ENCODE peak calls at places on chromosomes 2 and 18, in eight cellular contexts. Z, H, C, J, F, L, I and O are unnamed samples.

GRCh38 chr18:34153711-34154110 is 71.0 kb downstream of the NOL4 start:
- DNase-seq in Z (peak), H (no peak), C (no peak), J (no peak), F (no peak), L (no peak), I (no peak), O (no peak)

GRCh38 chr18:77168666-77169358 is 36.2 kb upstream of the MBP start:
- DNase-seq in Z (no peak), H (no peak), C (no peak), J (no peak), F (no peak), L (no peak), I (no peak), O (no peak)

GRCh38 chr2:79389475-79389874 is 123.4 kb upstream of the CTNNA2 start:
- DNase-seq in Z (no peak), H (no peak), C (no peak), J (no peak), F (no peak), L (no peak), I (no peak), O (no peak)

GRCh38 chr18:7658701-7659100 is 91.6 kb downstream of the PTPRM start:
- DNase-seq in Z (no peak), H (no peak), C (no peak), J (no peak), F (no peak), L (no peak), I (no peak), O (peak)

GRCh38 chr2:9714630-9715214 is 83.9 kb upstream of the YWHAQ start:
- DNase-seq in Z (no peak), H (peak), C (no peak), J (peak), F (peak), L (no peak), I (peak), O (no peak)

GRCh38 chr2:187900023-187900422 is 345.8 kb upstream of the TFPI start:
- DNase-seq in Z (no peak), H (no peak), C (no peak), J (no peak), F (no peak), L (no peak), I (no peak), O (peak)

GRCh38 chr2:231170058-231170457 is 28.4 kb upstream of the ARMC9 start:
- DNase-seq in Z (peak), H (no peak), C (no peak), J (no peak), F (no peak), L (no peak), I (no peak), O (no peak)

GRCh38 chr2:200454839-200455801 is 54.7 kb downstream of the KCTD18 start:
- DNase-seq in Z (no peak), H (no peak), C (no peak), J (no peak), F (no peak), L (no peak), I (no peak), O (peak)

GRCh38 chr2:221677688-221678087 is 105.6 kb upstream of the EPHA4 start:
- DNase-seq in Z (no peak), H (no peak), C (no peak), J (no peak), F (no peak), L (no peak), I (no peak), O (no peak)

GRCh38 chr2:118614856-118615255 is 232.6 kb downstream of the EN1 start:
- DNase-seq in Z (peak), H (no peak), C (no peak), J (no peak), F (no peak), L (no peak), I (no peak), O (no peak)

DNA sequence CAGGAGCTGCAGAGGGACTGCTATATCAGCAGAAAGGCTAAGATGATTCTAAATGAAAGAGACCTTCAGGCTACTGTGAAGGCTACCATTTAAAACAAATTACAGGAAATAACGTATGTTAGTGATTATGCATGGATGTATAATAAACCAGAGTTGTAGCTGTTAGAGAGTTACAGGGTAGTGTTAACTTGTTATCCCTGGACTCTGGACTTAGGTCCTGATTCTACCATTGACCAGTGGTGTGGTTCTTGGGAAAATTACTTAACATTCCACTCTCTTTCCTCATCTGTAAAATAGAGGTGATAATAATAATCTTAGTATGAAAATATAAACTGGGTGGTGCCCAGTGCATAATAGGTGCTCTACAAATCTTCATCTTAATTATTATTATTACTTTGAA is 22.2 kb downstream of the LAMA3 start:
- DNase-seq in Z (no peak), H (no peak), C (no peak), J (no peak), F (no peak), L (no peak), I (no peak), O (no peak)
- H3K4me3 ChIP-seq in Z (no peak), H (no peak), C (no peak), J (no peak), F (no peak), L (no peak), I (no peak), O (no peak)

DNA sequence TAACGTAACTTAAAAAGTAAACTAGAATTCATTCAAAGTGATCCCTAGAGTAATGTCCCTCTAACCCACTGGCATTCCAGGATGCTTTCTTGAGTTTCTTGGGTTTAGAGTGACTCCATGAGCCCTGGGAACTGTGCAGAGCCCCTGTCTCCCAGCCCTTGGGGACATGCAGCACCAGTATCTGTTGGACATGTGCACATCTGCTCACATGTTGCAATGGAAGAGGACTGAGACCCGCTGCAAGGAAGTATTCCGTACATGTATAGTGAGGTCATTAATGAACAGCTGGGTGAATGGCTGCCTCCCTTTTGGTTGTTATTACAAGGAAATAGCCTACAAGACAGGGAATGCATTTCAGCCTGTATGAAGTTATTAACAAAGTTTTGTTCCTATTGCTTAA is 87.7 kb downstream of the FAM210A start:
- DNase-seq in Z (no peak), H (no peak), C (no peak), J (no peak), F (peak), L (no peak), I (no peak), O (no peak)
- H3K4me3 ChIP-seq in Z (no peak), H (no peak), C (no peak), J (no peak), F (no peak), L (no peak), I (no peak), O (no peak)

GRCh38 chr18:30806823-30807222 is 235.7 kb downstream of the DSC3 start:
- DNase-seq in Z (no peak), H (no peak), C (no peak), J (no peak), F (no peak), L (no peak), I (no peak), O (no peak)
- H3K4me3 ChIP-seq in Z (no peak), H (no peak), C (no peak), J (no peak), F (no peak), L (no peak), I (no peak), O (no peak)

DNA sequence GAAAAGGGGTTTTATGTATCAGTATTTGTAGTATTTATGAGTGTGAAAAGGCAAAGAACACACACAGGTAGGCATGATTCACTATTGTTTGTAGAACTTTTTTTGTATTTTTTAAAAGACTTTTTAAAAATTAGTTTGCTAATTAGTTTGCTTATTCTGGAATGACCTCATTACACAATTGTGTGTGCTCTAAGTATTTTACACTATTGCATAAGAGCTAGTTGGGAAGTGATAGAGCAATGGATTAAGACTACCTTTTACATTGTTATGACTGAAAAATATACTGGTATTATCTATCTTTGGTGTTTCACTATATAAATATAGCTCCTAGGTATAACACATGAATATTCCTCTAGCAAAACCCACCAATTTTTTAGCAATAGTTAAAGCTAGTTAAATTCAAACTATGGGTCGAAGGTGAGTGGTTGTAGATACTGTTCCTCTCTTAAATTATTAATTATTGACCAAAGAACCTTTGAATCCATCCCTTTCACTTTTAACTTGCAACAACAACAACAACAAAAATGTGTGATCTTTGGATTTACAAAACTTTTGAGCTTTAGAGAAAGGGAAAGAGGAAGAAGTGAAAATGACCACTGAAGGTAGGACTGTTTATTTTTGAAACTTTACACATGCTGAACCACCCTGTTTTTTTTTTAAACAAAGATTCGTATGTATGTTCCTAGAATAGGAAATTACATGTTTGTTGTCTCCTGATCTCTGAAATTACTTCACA is 18.7 kb downstream of the ITPRID2 start:
- DNase-seq in Z (no peak), H (no peak), C (no peak), J (no peak), F (no peak), L (no peak), I (no peak), O (no peak)
- H3K4me3 ChIP-seq in Z (no peak), H (no peak), C (no peak), J (no peak), F (no peak), L (no peak), I (no peak), O (no peak)

GRCh38 chr2:63050916-63051794 is 525 bp downstream of the OTX1 start:
- DNase-seq in Z (no peak), H (no peak), C (no peak), J (no peak), F (peak), L (no peak), I (no peak), O (peak)
- H3K4me3 ChIP-seq in Z (peak), H (peak), C (peak), J (peak), F (peak), L (peak), I (peak), O (peak)

DNA sequence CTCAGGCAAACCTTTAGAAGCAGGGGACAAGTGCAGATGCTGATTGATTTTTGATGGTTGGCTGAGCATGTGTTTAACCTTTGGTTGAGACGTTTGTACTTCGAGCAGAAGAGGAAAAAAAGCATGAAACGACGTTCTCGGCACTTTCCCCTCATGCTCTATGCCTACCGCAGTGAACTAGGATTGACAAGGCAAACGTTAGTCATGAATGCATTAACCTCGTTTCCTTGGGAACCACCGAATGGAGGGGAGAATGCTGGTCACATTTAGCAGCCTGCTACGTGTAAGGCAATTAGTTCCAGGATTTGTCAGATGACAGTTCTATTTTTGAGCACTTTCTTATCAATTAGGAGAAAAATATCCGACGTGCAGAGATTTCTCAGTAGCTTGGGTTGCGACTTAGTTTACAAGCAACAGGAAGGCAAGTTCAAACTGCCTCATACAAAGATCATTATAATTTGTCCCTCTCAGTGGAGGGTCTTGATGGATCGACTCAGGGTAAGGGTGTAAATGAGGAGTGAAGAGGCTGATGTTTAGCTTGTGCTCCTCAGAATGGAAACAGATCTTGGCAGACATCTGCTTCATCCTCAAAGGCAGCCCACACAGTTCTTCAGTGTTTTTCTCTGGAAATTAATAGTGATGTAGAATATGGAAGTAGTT is 47.4 kb upstream of the GPR45 start:
- DNase-seq in Z (no peak), H (no peak), C (no peak), J (no peak), F (no peak), L (no peak), I (no peak), O (no peak)
- H3K4me3 ChIP-seq in Z (no peak), H (no peak), C (no peak), J (no peak), F (no peak), L (no peak), I (no peak), O (no peak)